ENCODE peak calls at places on chromosome 7, in five cellular contexts. One of them, this sample, is unnamed.

GRCh38 chr7:92226981-92227380 is 18.7 kb downstream of the KRIT1 start:
- DNase-seq in IMR-90: peak; percentile 40
- DNase-seq in H9: no peak
- DNase-seq in mesenchymal stem cell: no peak
- DNase-seq in H1: no peak
- DNase-seq in this sample: no peak

GRCh38 chr7:156764016-156764669 is 123.6 kb downstream of the RNF32 start:
- DNase-seq in H9: peak; percentile 43
- DNase-seq in IMR-90: peak; percentile 78
- DNase-seq in H1: no peak
- DNase-seq in mesenchymal stem cell: peak; percentile 81
- DNase-seq in this sample: no peak

GRCh38 chr7:50781371-50781770 is 1.3 kb downstream of the GRB10 start:
- DNase-seq in H9: no peak
- DNase-seq in IMR-90: no peak
- DNase-seq in mesenchymal stem cell: no peak
- DNase-seq in H1: no peak
- DNase-seq in this sample: no peak

GRCh38 chr7:28885771-28886170 is 72.4 kb downstream of the TRIL start:
- DNase-seq in H1: no peak
- DNase-seq in IMR-90: no peak
- DNase-seq in mesenchymal stem cell: no peak
- DNase-seq in H9: no peak
- DNase-seq in this sample: no peak

GRCh38 chr7:129949292-129950133 is 3.2 kb downstream of the UBE2H start:
- DNase-seq in mesenchymal stem cell: peak; percentile 91
- DNase-seq in H1: no peak
- DNase-seq in IMR-90: peak; percentile 85
- DNase-seq in H9: peak; percentile 39
- DNase-seq in this sample: peak; percentile 60

GRCh38 chr7:2116903-2117680 is 115.7 kb downstream of the MAD1L1 start:
- DNase-seq in H9: no peak
- DNase-seq in H1: no peak
- DNase-seq in mesenchymal stem cell: no peak
- DNase-seq in IMR-90: peak; percentile 34
- DNase-seq in this sample: no peak

GRCh38 chr7:131159961-131160361 is 167.7 kb upstream of the MKLN1 start:
- DNase-seq in H1: no peak
- DNase-seq in H9: no peak
- DNase-seq in IMR-90: peak; percentile 85
- DNase-seq in mesenchymal stem cell: peak; percentile 81
- DNase-seq in this sample: no peak

GRCh38 chr7:65722361-65722792 is 150.5 kb upstream of the VKORC1L1 start:
- DNase-seq in IMR-90: peak; percentile 11
- DNase-seq in H1: no peak
- DNase-seq in mesenchymal stem cell: peak; percentile 14
- DNase-seq in H9: peak; percentile 80
- DNase-seq in this sample: no peak

GRCh38 chr7:50706469-50706937 is 76.2 kb downstream of the GRB10 start:
- DNase-seq in mesenchymal stem cell: no peak
- DNase-seq in IMR-90: no peak
- DNase-seq in H9: no peak
- DNase-seq in H1: no peak
- DNase-seq in this sample: no peak

GRCh38 chr7:127348247-127348631 is 44.3 kb downstream of the ZNF800 start:
- DNase-seq in H9: no peak
- DNase-seq in IMR-90: no peak
- DNase-seq in H1: no peak
- DNase-seq in mesenchymal stem cell: no peak
- DNase-seq in this sample: no peak

GRCh38 chr7:17408904-17409290 is 110.4 kb downstream of the AHR start:
- DNase-seq in IMR-90: peak; percentile 46
- DNase-seq in H9: no peak
- DNase-seq in mesenchymal stem cell: no peak
- DNase-seq in H1: no peak
- DNase-seq in this sample: no peak

GRCh38 chr7:101878938-101879337 is 61.5 kb downstream of the CUX1 start:
- DNase-seq in IMR-90: no peak
- DNase-seq in H9: no peak
- DNase-seq in mesenchymal stem cell: no peak
- DNase-seq in H1: no peak
- DNase-seq in this sample: no peak

GRCh38 chr7:104643587-104644217 is 315.3 kb downstream of the LHFPL3 start:
- DNase-seq in H9: peak; percentile 48
- DNase-seq in mesenchymal stem cell: no peak
- DNase-seq in IMR-90: no peak
- DNase-seq in H1: peak; percentile 7
- DNase-seq in this sample: peak; percentile 21

GRCh38 chr7:122457969-122458368 is 153.4 kb upstream of the FEZF1 start:
- DNase-seq in mesenchymal stem cell: no peak
- DNase-seq in H9: no peak
- DNase-seq in H1: no peak
- DNase-seq in IMR-90: no peak
- DNase-seq in this sample: no peak

GRCh38 chr7:66707825-66708224 is 32.7 kb upstream of the RABGEF1 start:
- DNase-seq in IMR-90: no peak
- DNase-seq in H1: no peak
- DNase-seq in H9: no peak
- DNase-seq in mesenchymal stem cell: no peak
- DNase-seq in this sample: no peak

DNA sequence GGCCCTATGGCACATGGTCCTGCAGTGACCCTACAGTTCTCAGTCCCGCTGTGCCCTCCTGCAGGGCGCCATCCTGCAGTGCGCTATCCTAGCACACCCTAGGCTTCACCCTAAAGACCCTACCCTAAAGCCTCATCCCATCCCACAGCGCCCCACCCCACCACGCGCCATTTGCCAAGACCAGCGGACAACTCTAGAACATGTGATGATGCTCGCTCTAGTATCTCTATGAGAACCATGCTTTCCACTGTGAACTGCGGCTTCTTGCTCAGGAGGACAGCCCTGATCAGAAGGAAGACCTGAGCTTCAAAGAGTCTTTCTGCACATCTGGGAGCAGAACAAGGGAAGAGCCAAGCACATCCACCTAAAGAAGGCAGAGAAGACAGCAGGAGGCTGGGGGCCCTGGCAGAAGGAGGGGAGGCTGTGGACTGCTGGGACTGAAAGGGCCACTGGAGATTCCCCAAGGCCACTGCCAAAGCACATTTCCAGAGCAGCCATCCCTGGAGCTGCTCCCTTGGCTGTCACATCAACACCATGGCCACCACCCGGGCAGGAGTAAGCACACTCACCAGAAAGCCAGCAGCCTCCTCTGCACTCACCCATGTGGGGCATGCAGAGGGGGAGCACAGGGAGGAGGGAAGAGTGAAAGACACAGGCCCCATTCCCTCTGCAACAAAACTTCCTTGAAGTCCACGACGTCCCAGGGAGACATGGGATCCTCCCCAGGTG is 134.1 kb downstream of the TNS3 start:
- DNase-seq in H9: no peak
- DNase-seq in mesenchymal stem cell: no peak
- DNase-seq in H1: no peak
- DNase-seq in IMR-90: no peak
- DNase-seq in this sample: no peak
- H4K91ac ChIP-seq in H9: no peak overlapping the region
- H4K91ac ChIP-seq in mesenchymal stem cell: no peak overlapping the region
- H4K91ac ChIP-seq in H1: no peak overlapping the region
- H4K91ac ChIP-seq in IMR-90: peak overlapping the region; percentile 12
- H4K91ac ChIP-seq in this sample: no peak overlapping the region

GRCh38 chr7:80263821-80264220 is 129.2 kb downstream of the GNAI1 start:
- DNase-seq in IMR-90: no peak
- DNase-seq in H1: no peak
- DNase-seq in mesenchymal stem cell: no peak
- DNase-seq in H9: no peak
- DNase-seq in this sample: no peak

GRCh38 chr7:80263321-80263720 is 128.7 kb downstream of the GNAI1 start:
- DNase-seq in IMR-90: no peak
- DNase-seq in mesenchymal stem cell: no peak
- DNase-seq in H9: no peak
- DNase-seq in H1: no peak
- DNase-seq in this sample: no peak

GRCh38 chr7:80264769-80265168 is 130.1 kb downstream of the GNAI1 start:
- DNase-seq in IMR-90: no peak
- DNase-seq in H1: no peak
- DNase-seq in mesenchymal stem cell: no peak
- DNase-seq in H9: no peak
- DNase-seq in this sample: no peak
- H3K18ac ChIP-seq in IMR-90: no peak overlapping the region
- H3K18ac ChIP-seq in H1: no peak overlapping the region
- H3K18ac ChIP-seq in mesenchymal stem cell: no peak overlapping the region
- H3K18ac ChIP-seq in H9: no peak overlapping the region
- H3K18ac ChIP-seq in this sample: no peak overlapping the region

GRCh38 chr7:31466036-31466435 is 47.9 kb upstream of the ITPRID1 start:
- DNase-seq in H1: peak; percentile 57
- DNase-seq in IMR-90: no peak
- DNase-seq in mesenchymal stem cell: no peak
- DNase-seq in H9: no peak
- DNase-seq in this sample: no peak
- H2BK15ac ChIP-seq in H1: no peak overlapping the region
- H2BK15ac ChIP-seq in IMR-90: no peak overlapping the region
- H2BK15ac ChIP-seq in mesenchymal stem cell: no peak overlapping the region
- H2BK15ac ChIP-seq in H9: no peak overlapping the region
- H2BK15ac ChIP-seq in this sample: no peak overlapping the region

GRCh38 chr7:106659369-106659962 is 1.5 kb downstream of the CCDC71L start:
- DNase-seq in H1: no peak
- DNase-seq in mesenchymal stem cell: no peak
- DNase-seq in IMR-90: peak; percentile 18
- DNase-seq in H9: no peak
- DNase-seq in this sample: no peak
- H4K91ac ChIP-seq in H1: no peak overlapping the region
- H4K91ac ChIP-seq in mesenchymal stem cell: no peak overlapping the region
- H4K91ac ChIP-seq in IMR-90: peak overlapping the region; percentile 85
- H4K91ac ChIP-seq in H9: no peak overlapping the region
- H4K91ac ChIP-seq in this sample: no peak overlapping the region

GRCh38 chr7:151505433-151505832 is 14.3 kb downstream of the RHEB start:
- DNase-seq in IMR-90: no peak
- DNase-seq in H9: no peak
- DNase-seq in H1: no peak
- DNase-seq in mesenchymal stem cell: no peak
- DNase-seq in this sample: no peak

GRCh38 chr7:151504715-151505326 is 14.9 kb downstream of the RHEB start:
- DNase-seq in IMR-90: no peak
- DNase-seq in H1: no peak
- DNase-seq in mesenchymal stem cell: no peak
- DNase-seq in H9: no peak
- DNase-seq in this sample: no peak

GRCh38 chr7:151498495-151498894 is 21.2 kb downstream of the RHEB start:
- DNase-seq in mesenchymal stem cell: no peak
- DNase-seq in IMR-90: no peak
- DNase-seq in H9: no peak
- DNase-seq in H1: no peak
- DNase-seq in this sample: no peak

GRCh38 chr7:151503902-151504714 is 15.6 kb downstream of the RHEB start:
- DNase-seq in H9: no peak
- DNase-seq in IMR-90: peak; percentile 91
- DNase-seq in H1: no peak
- DNase-seq in mesenchymal stem cell: peak; percentile 96
- DNase-seq in this sample: no peak

DNA sequence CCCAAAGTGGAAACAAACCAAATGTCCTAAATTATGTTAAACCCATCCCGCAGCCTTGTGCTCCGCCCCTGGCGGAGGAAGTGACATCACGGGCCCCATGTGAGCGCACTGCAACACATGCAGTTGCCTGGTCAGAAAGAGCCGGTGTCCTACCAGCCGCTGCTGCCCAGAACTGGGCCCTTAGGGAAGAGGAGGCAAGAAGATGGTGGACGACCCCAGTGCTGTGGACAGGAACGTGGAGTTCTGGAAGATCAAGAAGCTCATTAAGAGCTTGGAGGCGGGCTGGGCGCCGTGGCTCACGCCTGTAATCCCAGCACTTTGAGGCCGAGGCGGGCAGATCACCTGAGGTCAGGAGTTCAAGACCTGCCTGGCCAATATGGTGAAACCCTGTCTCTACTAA is 18.0 kb downstream of the RHEB start:
- DNase-seq in H1: no peak
- DNase-seq in mesenchymal stem cell: no peak
- DNase-seq in H9: no peak
- DNase-seq in IMR-90: no peak
- DNase-seq in this sample: no peak
- H3K18ac ChIP-seq in H1: no peak overlapping the region
- H3K18ac ChIP-seq in mesenchymal stem cell: no peak overlapping the region
- H3K18ac ChIP-seq in H9: no peak overlapping the region
- H3K18ac ChIP-seq in IMR-90: no peak overlapping the region
- H3K18ac ChIP-seq in this sample: no peak overlapping the region

DNA sequence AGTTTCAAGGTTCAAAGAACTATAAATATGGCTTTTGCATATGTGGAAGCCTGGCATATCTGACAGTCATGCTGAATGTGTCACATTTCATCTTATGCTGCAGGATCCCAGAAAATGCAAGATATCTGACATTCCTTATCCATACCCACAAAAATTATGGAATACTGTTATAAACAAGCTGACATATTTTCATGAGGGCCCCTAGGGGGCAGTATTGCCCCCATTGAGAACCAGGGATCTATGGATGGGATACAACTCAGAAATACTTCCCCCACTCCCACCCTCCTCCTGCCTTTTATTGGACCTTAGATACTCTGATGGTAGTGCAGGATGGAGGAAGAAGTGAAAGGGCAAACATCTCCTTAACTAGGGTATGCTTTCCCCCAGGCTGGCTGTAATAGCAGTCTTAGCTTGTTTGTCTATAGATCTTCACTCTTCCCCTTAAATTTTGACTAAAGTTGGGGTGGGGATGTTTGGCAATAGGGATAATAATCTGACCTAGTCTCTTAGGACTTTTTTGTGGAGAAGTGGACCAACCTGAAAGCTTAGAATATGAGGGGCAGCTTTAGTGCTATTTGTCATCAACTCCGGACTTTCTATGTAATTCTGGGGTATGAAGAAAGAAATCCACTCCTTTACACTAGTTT is 3.5 kb upstream of the GNGT1 start:
- DNase-seq in IMR-90: peak; percentile 75
- DNase-seq in mesenchymal stem cell: peak; percentile 63
- DNase-seq in H1: no peak
- DNase-seq in H9: peak; percentile 35
- DNase-seq in this sample: peak; percentile 48
- H2BK15ac ChIP-seq in IMR-90: peak overlapping the region; percentile 58
- H2BK15ac ChIP-seq in mesenchymal stem cell: no peak overlapping the region
- H2BK15ac ChIP-seq in H1: no peak overlapping the region
- H2BK15ac ChIP-seq in H9: no peak overlapping the region
- H2BK15ac ChIP-seq in this sample: no peak overlapping the region

This sample was measured in neuronal stem cell.